ENCODE peak calls at places on chromosomes 11 and 22, in ten cellular contexts. R is naive thymus-derived CD4-positive, alpha-beta T cell; Q is cardiac muscle cell; D is PC-9; C is CD4-positive, CD25-positive, alpha-beta regulatory T cell; M is thoracic aorta; A is tibial artery; P is right atrium auricular region; Z is DND-41; I is H1. J is an unnamed sample. For H3K4me1 and H3K27me3, the result is how much of the 10 kb centered on the place peaks cover.

GRCh38 chr11:10670099-10670498 is 23.5 kb downstream of the IRAG1 start:
- DNase-seq in R (no peak), Q (no peak), D (no peak), C (no peak), M (no peak), A (no peak), P (no peak), Z (no peak), I (no peak), J (no peak)

GRCh38 chr11:61149624-61150615 is 11.3 kb downstream of the VPS37C start:
- DNase-seq in R (no peak), Q (peak), D (peak), C (no peak), M (no peak), A (no peak), P (no peak), Z (no peak), I (no peak), J (no peak)

GRCh38 chr11:114775849-114776621 is 97.7 kb downstream of the NXPE2 start:
- DNase-seq in R (no peak), Q (peak), D (no peak), C (no peak), M (no peak), A (no peak), P (no peak), Z (no peak), I (no peak), J (no peak)

GRCh38 chr11:36763187-36763586 is 165.2 kb upstream of the RAG2 start:
- DNase-seq in R (no peak), Q (no peak), D (no peak), C (no peak), M (no peak), A (no peak), P (no peak), Z (no peak), I (no peak), J (no peak)

GRCh38 chr11:9565822-9566560 is 7.5 kb upstream of the WEE1 start:
- DNase-seq in R (no peak), Q (peak), D (peak), C (peak), M (peak), A (peak), P (peak), Z (no peak), I (peak), J (peak)

GRCh38 chr11:78253797-78254196 is 65.1 kb downstream of the USP35 start:
- DNase-seq in R (no peak), Q (no peak), D (no peak), C (no peak), M (no peak), A (no peak), P (no peak), Z (no peak), I (no peak), J (peak)

GRCh38 chr11:62035293-62035692 is 67.9 kb upstream of the FTH1 start:
- DNase-seq in R (no peak), Q (no peak), D (no peak), C (no peak), M (no peak), A (no peak), P (no peak), Z (no peak), I (no peak), J (no peak)

GRCh38 chr11:112255075-112255739 is 5.5 kb downstream of the PLET1 start:
- DNase-seq in R (no peak), Q (peak), D (no peak), C (no peak), M (no peak), A (peak), P (no peak), Z (no peak), I (no peak), J (no peak)

GRCh38 chr22:22244337-22245250 is at the start of gene VPREB1:
- DNase-seq in R (no peak), Q (no peak), D (no peak), C (no peak), M (no peak), A (no peak), P (no peak), Z (peak), I (no peak), J (no peak)

GRCh38 chr11:92882828-92883611 is 86.4 kb upstream of the MTNR1B start:
- DNase-seq in R (no peak), Q (no peak), D (no peak), C (no peak), M (no peak), A (no peak), P (no peak), Z (no peak), I (no peak), J (no peak)

GRCh38 chr11:57476883-57477506 is 16.7 kb downstream of the RTN4RL2 start:
- DNase-seq in R (peak), Q (no peak), D (peak), C (no peak), M (no peak), A (no peak), P (no peak), Z (no peak), I (no peak), J (no peak)

GRCh38 chr11:11981364-11981763 is 27.1 kb downstream of the DKK3 start:
- DNase-seq in R (no peak), Q (no peak), D (no peak), C (no peak), M (no peak), A (no peak), P (peak), Z (no peak), I (no peak), J (no peak)
- H3K4me1 ChIP-seq in R (under half), Q (under half), D (under half), C (under half), M (half or more), A (under half), P (under half), Z (under half), I (under half), J (under half)

GRCh38 chr11:126405374-126405773 is 49.9 kb downstream of the ST3GAL4 start:
- DNase-seq in R (no peak), Q (no peak), D (peak), C (no peak), M (no peak), A (no peak), P (no peak), Z (no peak), I (no peak), J (no peak)

GRCh38 chr11:126403039-126403438 is 47.6 kb downstream of the ST3GAL4 start:
- DNase-seq in R (no peak), Q (no peak), D (peak), C (no peak), M (no peak), A (no peak), P (no peak), Z (no peak), I (no peak), J (peak)

GRCh38 chr11:126403658-126404057 is 48.2 kb downstream of the ST3GAL4 start:
- DNase-seq in R (no peak), Q (no peak), D (peak), C (no peak), M (no peak), A (no peak), P (no peak), Z (no peak), I (no peak), J (no peak)

GRCh38 chr11:126405906-126406305 is 50.4 kb downstream of the ST3GAL4 start:
- DNase-seq in R (no peak), Q (no peak), D (peak), C (no peak), M (no peak), A (no peak), P (no peak), Z (no peak), I (no peak), J (no peak)

GRCh38 chr11:126404367-126404766 is 48.9 kb downstream of the ST3GAL4 start:
- DNase-seq in R (no peak), Q (no peak), D (no peak), C (no peak), M (no peak), A (no peak), P (no peak), Z (no peak), I (no peak), J (no peak)
- H3K27ac ChIP-seq in R (no peak), Q (no peak), D (peak), C (no peak), M (no peak), A (no peak), P (peak), Z (no peak), I (no peak), J (peak)

GRCh38 chr11:27395556-27396258 is 32.7 kb upstream of the CCDC34 start:
- DNase-seq in R (no peak), Q (peak), D (peak), C (no peak), M (no peak), A (no peak), P (no peak), Z (no peak), I (no peak), J (no peak)
- H3K27me3 ChIP-seq in R (under half), Q (under half), D (under half), C (under half), M (under half), A (under half), P (under half), Z (under half), I (under half), J (under half)

DNA sequence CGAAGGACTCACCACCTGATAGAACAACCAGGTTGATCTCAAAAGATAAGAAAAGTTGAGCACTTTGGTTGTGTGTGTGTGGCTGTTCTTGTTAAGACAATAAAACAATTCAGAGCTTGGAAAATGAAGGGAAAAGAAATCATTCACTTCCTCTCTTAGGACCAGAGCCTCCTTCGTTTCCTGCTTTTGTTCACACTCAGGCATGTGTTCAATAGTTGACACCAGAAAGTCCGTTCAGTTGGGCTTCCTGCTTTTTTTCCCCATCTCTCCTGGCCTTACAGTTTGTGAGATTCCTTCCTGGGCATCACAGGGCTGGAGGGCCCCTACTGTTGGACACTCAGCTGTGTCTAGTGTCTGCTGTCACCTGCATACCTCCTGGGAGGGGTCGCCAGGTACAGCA is 48.0 kb downstream of the TSPAN18 start:
- DNase-seq in R (no peak), Q (no peak), D (no peak), C (no peak), M (no peak), A (no peak), P (no peak), Z (no peak), I (no peak), J (no peak)
- H3K4me1 ChIP-seq in R (under half), Q (under half), D (under half), C (under half), M (under half), A (under half), P (under half), Z (under half), I (under half), J (under half)

GRCh38 chr11:64049509-64049908 is 13.8 kb downstream of the FLRT1 start:
- DNase-seq in R (no peak), Q (no peak), D (no peak), C (no peak), M (no peak), A (no peak), P (no peak), Z (no peak), I (no peak), J (no peak)
- H3K27ac ChIP-seq in R (no peak), Q (no peak), D (no peak), C (no peak), M (no peak), A (no peak), P (no peak), Z (no peak), I (no peak), J (no peak)

DNA sequence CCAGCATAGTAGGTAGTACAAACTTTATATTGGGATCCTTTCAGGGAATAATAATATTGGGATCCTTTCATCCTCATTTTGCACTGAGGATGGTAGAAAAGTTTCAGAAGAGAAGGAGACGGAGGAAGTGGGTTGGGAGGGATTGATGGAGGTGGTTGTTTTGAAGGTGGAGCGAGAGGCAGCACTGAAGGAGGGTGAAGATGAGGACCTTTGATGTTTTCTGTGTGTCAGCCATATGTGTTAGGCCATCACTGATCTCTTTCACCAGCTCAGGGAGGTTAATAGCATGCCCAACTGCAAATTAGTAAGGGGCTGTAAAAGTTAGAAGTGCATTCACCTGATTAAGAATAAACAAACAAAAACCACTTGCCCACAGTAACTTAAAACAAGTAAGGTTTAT is 275.5 kb upstream of the B3GAT1 start:
- DNase-seq in R (no peak), Q (no peak), D (no peak), C (no peak), M (no peak), A (no peak), P (no peak), Z (peak), I (no peak), J (no peak)
- H3K27me3 ChIP-seq in R (under half), Q (under half), D (half or more), C (under half), M (under half), A (under half), P (under half), Z (under half), I (under half), J (under half)

GRCh38 chr11:14320020-14320419 is 39.0 kb downstream of the RRAS2 start:
- DNase-seq in R (peak), Q (no peak), D (no peak), C (no peak), M (no peak), A (no peak), P (no peak), Z (peak), I (no peak), J (no peak)
- H3K4me1 ChIP-seq in R (under half), Q (under half), D (under half), C (under half), M (under half), A (under half), P (under half), Z (under half), I (under half), J (under half)